ENCODE peak calls at places on chromosome 7, in four cellular contexts. S is cardiac muscle cell, V is kidney epithelial cell, R is ovary. X is an unnamed sample.

GRCh38 chr7:155322530-155322929 is 24.9 kb downstream of the INSIG1 start:
- DNase-seq in S (peak), V (no peak), R (no peak), X (no peak)

GRCh38 chr7:158885624-158886023 is 29.3 kb downstream of the DYNC2I1 start:
- DNase-seq in S (peak), V (no peak), R (no peak), X (no peak)

GRCh38 chr7:101582971-101583370 is 46.1 kb downstream of the MYL10 start:
- DNase-seq in S (no peak), V (no peak), R (no peak), X (no peak)

GRCh38 chr7:33351709-33352108 is 222.3 kb downstream of the BBS9 start:
- DNase-seq in S (no peak), V (no peak), R (no peak), X (no peak)

GRCh38 chr7:107628461-107629064 is 32.1 kb upstream of the SLC26A4 start:
- DNase-seq in S (no peak), V (no peak), R (no peak), X (no peak)

GRCh38 chr7:107711301-107711700 is 32.6 kb upstream of the CBLL1 start:
- DNase-seq in S (no peak), V (no peak), R (no peak), X (no peak)

GRCh38 chr7:104552102-104552501 is 223.7 kb downstream of the LHFPL3 start:
- DNase-seq in S (peak), V (peak), R (peak), X (peak)

GRCh38 chr7:133530682-133531081 is 277.8 kb downstream of the EXOC4 start:
- DNase-seq in S (peak), V (no peak), R (no peak), X (peak)

GRCh38 chr7:74514131-74514591 is 60.5 kb downstream of the GTF2IRD1 start:
- DNase-seq in S (no peak), V (no peak), R (no peak), X (no peak)

GRCh38 chr7:74061840-74062539 is 21.6 kb upstream of the LIMK1 start:
- DNase-seq in S (peak), V (peak), R (peak), X (peak)

GRCh38 chr7:47100815-47101435 is 481.0 kb downstream of the TNS3 start:
- DNase-seq in S (peak), V (no peak), R (no peak), X (no peak)

GRCh38 chr7:40475681-40475982 is 340.8 kb downstream of the SUGCT start:
- DNase-seq in S (no peak), V (no peak), R (no peak), X (no peak)

GRCh38 chr7:155669717-155670505 is 25.4 kb downstream of the RBM33 start:
- DNase-seq in S (peak), V (no peak), R (no peak), X (peak)

GRCh38 chr7:48299580-48300169 is 128.4 kb downstream of the ABCA13 start:
- DNase-seq in S (peak), V (no peak), R (peak), X (peak)

GRCh38 chr7:137324796-137325700 is 18.5 kb downstream of the PTN start:
- DNase-seq in S (no peak), V (no peak), R (no peak), X (no peak)

GRCh38 chr7:70793767-70794166 is 338.2 kb upstream of the GALNT17 start:
- DNase-seq in S (no peak), V (no peak), R (no peak), X (no peak)

GRCh38 chr7:78601728-78602127 is 803.2 kb downstream of the PHTF2 start:
- DNase-seq in S (no peak), V (no peak), R (no peak), X (no peak)

GRCh38 chr7:95907337-95907736 is 135.0 kb downstream of the DYNC1I1 start:
- DNase-seq in S (no peak), V (no peak), R (no peak), X (no peak)

GRCh38 chr7:46725838-46726237 is 804.8 kb upstream of the IGFBP3 start:
- DNase-seq in S (peak), V (no peak), R (no peak), X (no peak)

GRCh38 chr7:50962281-50962883 is 179.7 kb upstream of the GRB10 start:
- DNase-seq in S (no peak), V (no peak), R (no peak), X (no peak)

DNA sequence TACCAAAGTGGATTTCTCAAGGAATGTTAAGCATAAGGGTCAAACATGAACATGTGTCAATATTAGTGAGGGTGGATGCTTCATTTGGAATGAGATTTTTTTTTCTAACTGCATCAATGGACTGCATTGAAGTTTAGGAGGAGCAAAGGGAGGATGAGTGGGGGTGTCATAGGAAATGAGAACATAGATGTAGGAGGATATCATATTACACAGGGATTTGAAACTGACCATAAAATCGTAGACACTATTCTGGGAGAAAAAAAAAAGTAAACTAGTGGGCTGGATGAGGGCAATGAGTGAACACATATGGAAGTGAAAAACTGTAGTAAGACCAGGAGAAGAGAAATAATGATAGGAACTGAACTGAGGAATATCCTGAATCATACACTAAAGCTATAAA is 109.4 kb downstream of the SEMA3A start:
- DNase-seq in S (peak), V (no peak), R (no peak), X (peak)
- TF ChIP-seq CTCF in S (no peak), V (no peak), R (no peak), X (no peak)

DNA sequence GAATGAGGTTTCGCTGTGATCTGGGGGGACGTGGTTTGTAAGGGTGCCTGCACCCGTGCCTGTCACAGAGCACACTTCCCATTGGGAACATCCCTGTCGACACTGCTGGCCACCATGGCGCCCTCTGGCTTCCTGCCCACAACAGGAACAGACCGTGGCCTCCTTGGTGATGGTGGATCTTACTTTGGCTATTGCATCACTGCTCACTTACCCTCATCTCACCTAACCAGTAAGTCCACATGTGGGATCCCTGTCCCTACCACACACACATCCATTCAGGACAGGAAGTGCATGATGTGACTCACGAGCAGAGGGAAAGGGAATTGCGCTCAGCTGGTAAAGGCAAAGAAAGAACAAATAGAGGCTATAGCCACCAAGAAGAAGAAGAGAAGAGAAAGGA is 26.2 kb upstream of the SEC61G start:
- DNase-seq in S (no peak), V (no peak), R (no peak), X (no peak)
- TF ChIP-seq CTCF in S (no peak), V (no peak), R (no peak), X (no peak)

DNA sequence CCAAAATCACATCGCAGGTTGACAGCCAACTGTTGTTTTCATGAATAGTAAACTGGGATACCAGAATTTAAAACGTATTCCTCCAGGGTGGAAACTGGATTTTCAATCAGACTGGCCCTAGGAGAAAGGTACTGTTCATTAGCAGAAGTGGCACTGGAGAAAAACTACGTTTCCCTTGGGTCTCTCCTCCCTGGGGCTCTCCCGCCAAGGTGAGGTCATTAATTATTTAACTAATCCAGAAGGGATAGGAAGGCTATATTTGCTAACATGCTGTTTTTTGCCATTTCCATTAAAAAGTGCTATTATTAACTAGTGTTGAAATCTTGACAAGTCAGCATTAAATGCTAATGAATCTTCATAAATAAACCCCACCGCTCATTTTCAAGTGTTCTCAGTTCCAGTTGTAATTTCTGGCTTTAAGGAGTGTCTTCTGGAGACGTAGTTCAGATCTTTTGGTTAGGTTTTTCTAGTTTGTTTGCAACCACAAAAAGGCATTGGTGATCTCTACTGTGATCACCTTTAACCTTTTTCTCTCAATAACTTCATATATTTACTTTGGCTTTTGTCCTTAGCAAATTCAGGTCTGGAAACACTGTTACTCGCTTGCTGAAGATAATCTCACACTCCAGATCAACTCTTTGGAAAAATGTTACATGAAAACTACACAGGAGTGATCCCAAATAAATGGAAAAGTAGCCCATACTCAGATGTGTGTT is 25.0 kb downstream of the RHEB start:
- DNase-seq in S (no peak), V (no peak), R (no peak), X (no peak)
- TF ChIP-seq CTCF in S (no peak), V (no peak), R (no peak), X (no peak)

GRCh38 chr7:36082910-36083309 is 70.1 kb upstream of the EEPD1 start:
- DNase-seq in S (no peak), V (no peak), R (no peak), X (no peak)
- TF ChIP-seq CTCF in S (peak), V (peak), R (no peak), X (no peak)

GRCh38 chr7:31763548-31763947 is 76.5 kb downstream of the PPP1R17 start:
- DNase-seq in S (no peak), V (no peak), R (no peak), X (no peak)
- TF ChIP-seq CTCF in S (peak), V (peak), R (no peak), X (peak)

DNA sequence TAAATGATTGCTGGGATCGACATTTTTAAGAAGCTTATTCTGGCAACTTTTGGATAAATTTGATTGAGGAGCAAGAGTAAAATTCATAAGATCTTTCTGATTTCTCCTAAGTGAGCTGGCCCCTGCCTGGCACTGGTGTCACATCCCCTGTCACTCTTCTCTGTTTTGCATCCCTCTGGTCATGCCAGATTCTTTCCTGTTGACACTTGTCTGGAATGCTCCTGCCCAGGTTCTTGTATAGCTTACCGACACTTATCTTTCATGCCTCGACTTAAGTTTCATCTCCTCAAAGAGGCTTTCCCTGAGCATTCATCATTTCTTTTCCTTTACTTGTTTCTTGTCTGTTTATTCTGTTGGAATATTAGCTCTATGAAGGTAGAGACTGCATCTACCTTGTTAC is 22.2 kb upstream of the AASS start:
- DNase-seq in S (no peak), V (no peak), R (no peak), X (no peak)
- TF ChIP-seq CTCF in S (no peak), V (no peak), R (no peak), X (no peak)

X was measured in HFF-Myc.